ENCODE peak calls at places on chromosomes 3 and 15, in six cellular contexts. Y is thoracic aorta; S is AG08395; C is T-helper 2 cell; V is effector CD4-positive, alpha-beta T cell; I is T-helper 22 cell. Z is an unnamed sample.

GRCh38 chr15:42184736-42185135 is 23.4 kb downstream of the VPS39 start:
- DNase-seq in Y (no peak), S (no peak), C (no peak), V (no peak), I (no peak), Z (no peak)

GRCh38 chr3:123442125-123442524 is 6.8 kb downstream of the ADCY5 start:
- DNase-seq in Y (no peak), S (no peak), C (no peak), V (no peak), I (no peak), Z (no peak)

GRCh38 chr15:51667478-51667877 is 13.8 kb upstream of the SCG3 start:
- DNase-seq in Y (no peak), S (no peak), C (no peak), V (no peak), I (no peak), Z (no peak)

GRCh38 chr15:97235285-97235985 is 725.1 kb upstream of the ARRDC4 start:
- DNase-seq in Y (no peak), S (peak), C (no peak), V (no peak), I (no peak), Z (no peak)

GRCh38 chr3:124174463-124174862 is 182.5 kb upstream of the ROPN1 start:
- DNase-seq in Y (no peak), S (no peak), C (no peak), V (no peak), I (no peak), Z (no peak)

GRCh38 chr3:31848163-31848848 is 132.8 kb downstream of the OSBPL10 start:
- DNase-seq in Y (no peak), S (no peak), C (no peak), V (no peak), I (no peak), Z (no peak)

GRCh38 chr15:74203914-74204431 is 1.4 kb upstream of the STRA6 start:
- DNase-seq in Y (peak), S (peak), C (no peak), V (no peak), I (no peak), Z (no peak)

GRCh38 chr3:184802150-184802549 is 9.8 kb upstream of the VPS8 start:
- DNase-seq in Y (no peak), S (no peak), C (no peak), V (no peak), I (no peak), Z (no peak)

GRCh38 chr3:44128057-44128775 is 113.5 kb upstream of the TOPAZ1 start:
- DNase-seq in Y (no peak), S (no peak), C (no peak), V (no peak), I (no peak), Z (no peak)

GRCh38 chr3:169764164-169764452 is 752 bp downstream of the TERC start:
- DNase-seq in Y (no peak), S (peak), C (no peak), V (no peak), I (no peak), Z (no peak)

GRCh38 chr3:129525341-129525968 is 3.0 kb upstream of the RHO start:
- DNase-seq in Y (no peak), S (peak), C (no peak), V (no peak), I (no peak), Z (no peak)

GRCh38 chr15:50182233-50183013 is 427 bp downstream of the SLC27A2 start:
- DNase-seq in Y (no peak), S (peak), C (no peak), V (peak), I (no peak), Z (no peak)

GRCh38 chr3:39126532-39127071 is 19.1 kb downstream of the TTC21A start:
- DNase-seq in Y (no peak), S (peak), C (no peak), V (no peak), I (no peak), Z (no peak)

GRCh38 chr3:66823532-66823931 is 174.6 kb upstream of the KBTBD8 start:
- DNase-seq in Y (no peak), S (no peak), C (no peak), V (no peak), I (no peak), Z (no peak)

GRCh38 chr3:14457999-14458398 is 55.6 kb downstream of the SLC6A6 start:
- DNase-seq in Y (no peak), S (no peak), C (no peak), V (no peak), I (no peak), Z (no peak)

Z was measured in effector memory CD4-positive, alpha-beta T cell.